ENCODE peak calls at places on chromosomes 1 and 21, in eight cellular contexts. One of them, this sample, is unnamed.
A peak's percentile ranks its signal among the peaks of the same experiment; 100 is the strongest.

GRCh38 chr1:201084171-201084766 is 28.0 kb downstream of the CACNA1S start:
- DNase-seq in right lobe of liver: no peak
- DNase-seq in foreskin fibroblast: no peak
- DNase-seq in esophagus squamous epithelium: no peak
- DNase-seq in NB4: no peak
- DNase-seq in BE2C: no peak
- DNase-seq in CD8-positive, alpha-beta T cell: no peak
- DNase-seq in AG04449: no peak
- DNase-seq in this sample: no peak

GRCh38 chr1:228378453-228379164 is 28.0 kb downstream of the TRIM11 start:
- DNase-seq in foreskin fibroblast: peak; percentile 64
- DNase-seq in esophagus squamous epithelium: no peak
- DNase-seq in BE2C: peak; percentile 88
- DNase-seq in right lobe of liver: no peak
- DNase-seq in NB4: peak; percentile 60
- DNase-seq in CD8-positive, alpha-beta T cell: peak; percentile 19
- DNase-seq in AG04449: no peak
- DNase-seq in this sample: peak; percentile 7

GRCh38 chr1:214012418-214012817 is 24.6 kb downstream of the PROX1 start:
- DNase-seq in right lobe of liver: no peak
- DNase-seq in esophagus squamous epithelium: no peak
- DNase-seq in foreskin fibroblast: no peak
- DNase-seq in BE2C: no peak
- DNase-seq in NB4: no peak
- DNase-seq in AG04449: no peak
- DNase-seq in CD8-positive, alpha-beta T cell: no peak
- DNase-seq in this sample: no peak

GRCh38 chr1:110477445-110477957 is 26.6 kb downstream of the PROK1 start:
- DNase-seq in BE2C: no peak
- DNase-seq in esophagus squamous epithelium: no peak
- DNase-seq in CD8-positive, alpha-beta T cell: no peak
- DNase-seq in AG04449: no peak
- DNase-seq in right lobe of liver: no peak
- DNase-seq in NB4: peak; percentile 21
- DNase-seq in foreskin fibroblast: no peak
- DNase-seq in this sample: no peak

GRCh38 chr1:58441699-58442098 is 104.8 kb downstream of the OMA1 start:
- DNase-seq in NB4: no peak
- DNase-seq in AG04449: no peak
- DNase-seq in foreskin fibroblast: no peak
- DNase-seq in esophagus squamous epithelium: no peak
- DNase-seq in CD8-positive, alpha-beta T cell: no peak
- DNase-seq in right lobe of liver: no peak
- DNase-seq in BE2C: no peak
- DNase-seq in this sample: no peak

GRCh38 chr1:65264197-65264929 is 45.0 kb upstream of the DNAJC6 start:
- DNase-seq in right lobe of liver: no peak
- DNase-seq in CD8-positive, alpha-beta T cell: no peak
- DNase-seq in esophagus squamous epithelium: no peak
- DNase-seq in NB4: peak; percentile 2
- DNase-seq in AG04449: no peak
- DNase-seq in BE2C: peak; percentile 75
- DNase-seq in foreskin fibroblast: peak; percentile 75
- DNase-seq in this sample: no peak

GRCh38 chr1:244214009-244214967 is 163.2 kb downstream of the ZBTB18 start:
- DNase-seq in NB4: peak; percentile 49
- DNase-seq in esophagus squamous epithelium: no peak
- DNase-seq in BE2C: peak; percentile 86
- DNase-seq in foreskin fibroblast: peak; percentile 97
- DNase-seq in right lobe of liver: peak; percentile 38
- DNase-seq in CD8-positive, alpha-beta T cell: no peak
- DNase-seq in AG04449: peak; percentile 98
- DNase-seq in this sample: peak; percentile 93

GRCh38 chr1:55867444-55867843 is 652.3 kb upstream of the USP24 start:
- DNase-seq in foreskin fibroblast: no peak
- DNase-seq in AG04449: no peak
- DNase-seq in esophagus squamous epithelium: no peak
- DNase-seq in BE2C: no peak
- DNase-seq in right lobe of liver: no peak
- DNase-seq in CD8-positive, alpha-beta T cell: no peak
- DNase-seq in NB4: no peak
- DNase-seq in this sample: no peak

GRCh38 chr1:19635646-19636045 is 8.5 kb upstream of the NBL1 start:
- DNase-seq in CD8-positive, alpha-beta T cell: no peak
- DNase-seq in foreskin fibroblast: no peak
- DNase-seq in AG04449: no peak
- DNase-seq in NB4: no peak
- DNase-seq in BE2C: no peak
- DNase-seq in right lobe of liver: no peak
- DNase-seq in esophagus squamous epithelium: no peak
- DNase-seq in this sample: no peak

GRCh38 chr1:154760469-154760933 is 109.6 kb downstream of the KCNN3 start:
- DNase-seq in BE2C: peak; percentile 83
- DNase-seq in esophagus squamous epithelium: no peak
- DNase-seq in right lobe of liver: peak; percentile 80
- DNase-seq in AG04449: no peak
- DNase-seq in NB4: peak; percentile 25
- DNase-seq in foreskin fibroblast: no peak
- DNase-seq in CD8-positive, alpha-beta T cell: peak; percentile 67
- DNase-seq in this sample: no peak

GRCh38 chr1:17759114-17759513 is 4.0 kb downstream of the ACTL8 start:
- DNase-seq in CD8-positive, alpha-beta T cell: no peak
- DNase-seq in esophagus squamous epithelium: no peak
- DNase-seq in AG04449: no peak
- DNase-seq in NB4: peak; percentile 45
- DNase-seq in foreskin fibroblast: no peak
- DNase-seq in right lobe of liver: no peak
- DNase-seq in BE2C: peak; percentile 53
- DNase-seq in this sample: no peak

GRCh38 chr21:43921602-43921978 is 56.6 kb downstream of the AGPAT3 start:
- DNase-seq in AG04449: no peak
- DNase-seq in BE2C: no peak
- DNase-seq in esophagus squamous epithelium: no peak
- DNase-seq in right lobe of liver: no peak
- DNase-seq in NB4: no peak
- DNase-seq in CD8-positive, alpha-beta T cell: no peak
- DNase-seq in foreskin fibroblast: no peak
- DNase-seq in this sample: no peak

GRCh38 chr21:45442276-45442675 is 37.3 kb downstream of the COL18A1 start:
- DNase-seq in BE2C: no peak
- DNase-seq in esophagus squamous epithelium: no peak
- DNase-seq in foreskin fibroblast: no peak
- DNase-seq in AG04449: no peak
- DNase-seq in right lobe of liver: no peak
- DNase-seq in NB4: no peak
- DNase-seq in CD8-positive, alpha-beta T cell: no peak
- DNase-seq in this sample: no peak

GRCh38 chr1:92834617-92835016 is 2.8 kb downstream of the RPL5 start:
- DNase-seq in esophagus squamous epithelium: no peak
- DNase-seq in right lobe of liver: no peak
- DNase-seq in foreskin fibroblast: no peak
- DNase-seq in CD8-positive, alpha-beta T cell: no peak
- DNase-seq in AG04449: no peak
- DNase-seq in BE2C: no peak
- DNase-seq in NB4: no peak
- DNase-seq in this sample: no peak
- H3K4me3 ChIP-seq in esophagus squamous epithelium: peak overlapping the region; percentile 91
- H3K4me3 ChIP-seq in right lobe of liver: no peak overlapping the region
- H3K4me3 ChIP-seq in foreskin fibroblast: peak overlapping the region; percentile 96
- H3K4me3 ChIP-seq in CD8-positive, alpha-beta T cell: no peak overlapping the region
- H3K4me3 ChIP-seq in AG04449: no peak overlapping the region
- H3K4me3 ChIP-seq in BE2C: peak overlapping the region; percentile 95
- H3K4me3 ChIP-seq in NB4: peak overlapping the region; percentile 98
- H3K4me3 ChIP-seq in this sample: no peak overlapping the region

DNA sequence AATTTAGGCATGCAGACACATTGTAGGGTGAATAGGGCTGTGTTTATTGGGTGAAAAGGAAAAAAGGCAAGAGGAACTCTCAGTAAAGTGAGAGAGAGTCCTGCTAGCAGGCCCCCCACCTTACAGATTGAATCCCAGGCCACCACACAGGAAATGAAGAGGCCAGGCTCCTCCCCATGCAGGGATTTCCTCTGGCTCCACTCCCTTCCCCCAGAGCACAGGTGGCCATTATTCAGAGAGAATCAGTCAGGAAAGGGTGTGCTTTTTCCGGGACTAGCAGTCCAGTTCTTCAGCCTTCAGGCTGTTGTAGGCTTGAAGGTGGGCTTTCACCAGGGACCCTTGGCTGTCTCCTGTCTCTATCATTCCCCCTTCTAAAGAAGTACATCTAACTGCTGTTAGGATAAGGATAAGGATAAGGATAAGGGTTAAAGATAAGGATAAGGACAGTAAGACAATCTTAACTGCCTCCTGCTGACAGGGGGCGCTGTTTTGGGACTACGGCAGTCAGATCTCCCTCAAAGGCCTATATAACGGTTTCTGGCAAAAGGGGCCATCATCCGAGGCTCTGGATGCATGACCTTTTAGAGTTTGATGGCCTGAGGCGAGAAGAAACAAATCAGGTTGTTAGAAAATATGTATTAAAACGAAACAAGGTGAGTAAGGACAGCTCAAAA is 26.3 kb downstream of the ZNF648 start:
- DNase-seq in foreskin fibroblast: no peak
- DNase-seq in AG04449: no peak
- DNase-seq in NB4: peak; percentile 21
- DNase-seq in esophagus squamous epithelium: no peak
- DNase-seq in right lobe of liver: no peak
- DNase-seq in BE2C: no peak
- DNase-seq in CD8-positive, alpha-beta T cell: no peak
- DNase-seq in this sample: no peak
- TF ChIP-seq CTCF in foreskin fibroblast: no peak
- TF ChIP-seq CTCF in AG04449: no peak
- TF ChIP-seq CTCF in NB4: peak; percentile 39
- TF ChIP-seq CTCF in esophagus squamous epithelium: no peak
- TF ChIP-seq CTCF in right lobe of liver: no peak
- TF ChIP-seq CTCF in BE2C: peak; percentile 38
- TF ChIP-seq CTCF in CD8-positive, alpha-beta T cell: peak; percentile 23
- TF ChIP-seq CTCF in this sample: peak; percentile 17

GRCh38 chr1:230103341-230104173 is 36.5 kb downstream of the GALNT2 start:
- DNase-seq in CD8-positive, alpha-beta T cell: no peak
- DNase-seq in esophagus squamous epithelium: no peak
- DNase-seq in right lobe of liver: no peak
- DNase-seq in foreskin fibroblast: no peak
- DNase-seq in AG04449: no peak
- DNase-seq in BE2C: no peak
- DNase-seq in NB4: no peak
- DNase-seq in this sample: no peak
- H3K4me3 ChIP-seq in CD8-positive, alpha-beta T cell: no peak overlapping the region
- H3K4me3 ChIP-seq in esophagus squamous epithelium: peak overlapping the region; percentile 39
- H3K4me3 ChIP-seq in right lobe of liver: no peak overlapping the region
- H3K4me3 ChIP-seq in foreskin fibroblast: no peak overlapping the region
- H3K4me3 ChIP-seq in AG04449: no peak overlapping the region
- H3K4me3 ChIP-seq in BE2C: no peak overlapping the region
- H3K4me3 ChIP-seq in NB4: no peak overlapping the region
- H3K4me3 ChIP-seq in this sample: no peak overlapping the region

DNA sequence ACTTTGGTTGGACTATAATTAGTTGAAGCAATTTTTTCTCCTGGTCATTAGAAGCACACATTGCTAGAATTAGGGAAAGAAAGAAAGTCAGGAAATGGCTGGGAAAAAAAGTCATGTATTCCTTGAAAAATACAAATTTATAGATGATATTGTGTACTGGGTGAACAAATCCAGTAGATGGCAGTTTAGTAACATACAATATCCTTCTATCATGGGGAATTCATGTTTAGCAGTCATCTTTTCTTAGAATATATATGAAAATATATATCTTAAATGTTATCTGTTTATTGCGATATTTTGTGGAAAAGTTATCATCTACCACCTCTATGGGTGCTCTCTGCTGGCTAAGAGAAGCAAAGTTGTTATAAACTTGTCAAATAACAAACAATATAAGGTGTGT is 13.1 kb upstream of the ZRANB2 start:
- DNase-seq in AG04449: no peak
- DNase-seq in foreskin fibroblast: no peak
- DNase-seq in BE2C: no peak
- DNase-seq in esophagus squamous epithelium: no peak
- DNase-seq in NB4: peak; percentile 21
- DNase-seq in CD8-positive, alpha-beta T cell: no peak
- DNase-seq in right lobe of liver: no peak
- DNase-seq in this sample: no peak
- TF ChIP-seq CTCF in AG04449: peak; percentile 23
- TF ChIP-seq CTCF in foreskin fibroblast: peak; percentile 17
- TF ChIP-seq CTCF in BE2C: peak; percentile 27
- TF ChIP-seq CTCF in esophagus squamous epithelium: no peak
- TF ChIP-seq CTCF in NB4: no peak
- TF ChIP-seq CTCF in CD8-positive, alpha-beta T cell: no peak
- TF ChIP-seq CTCF in right lobe of liver: peak; percentile 30
- TF ChIP-seq CTCF in this sample: peak; percentile 29